ENCODE peak calls at places on chromosomes 13 and 19, in nine cellular contexts. One of them, this sample, is unnamed.

GRCh38 chr13:45916036-45916435 is 64.5 kb upstream of the SIAH3 start:
- DNase-seq in ascending aorta: no peak
- DNase-seq in C1 segment of cervical spinal cord: no peak
- DNase-seq in DMS79 treated with DMSO at 0.1 percent for 48 hours: no peak
- DNase-seq in activated CD4-positive, alpha-beta T cell treated with anti-CD3 and anti-CD28 coated beads, Interleukin-2, amount 50 U/mL, for 1 hour: no peak
- DNase-seq in fibroblast of lung: no peak
- DNase-seq in stimulated activated CD8-positive, alpha-beta memory T cell treated with anti-CD3 and anti-CD28 coated beads, Interleukin-4, amount 100 ng/mL, for 4 hours: no peak
- DNase-seq in NCI-H1048: no peak
- DNase-seq in effector CD4-positive, alpha-beta T cell: no peak
- DNase-seq in this sample: no peak

GRCh38 chr13:48615017-48615416 is 38.7 kb upstream of the CYSLTR2 start:
- DNase-seq in ascending aorta: no peak
- DNase-seq in C1 segment of cervical spinal cord: no peak
- DNase-seq in DMS79 treated with DMSO at 0.1 percent for 48 hours: no peak
- DNase-seq in activated CD4-positive, alpha-beta T cell treated with anti-CD3 and anti-CD28 coated beads, Interleukin-2, amount 50 U/mL, for 1 hour: no peak
- DNase-seq in fibroblast of lung: no peak
- DNase-seq in stimulated activated CD8-positive, alpha-beta memory T cell treated with anti-CD3 and anti-CD28 coated beads, Interleukin-4, amount 100 ng/mL, for 4 hours: no peak
- DNase-seq in NCI-H1048: no peak
- DNase-seq in effector CD4-positive, alpha-beta T cell: no peak
- DNase-seq in this sample: no peak

GRCh38 chr19:43778651-43779050 is 2.1 kb downstream of the KCNN4 start:
- DNase-seq in ascending aorta: no peak
- DNase-seq in C1 segment of cervical spinal cord: no peak
- DNase-seq in DMS79 treated with DMSO at 0.1 percent for 48 hours: peak
- DNase-seq in activated CD4-positive, alpha-beta T cell treated with anti-CD3 and anti-CD28 coated beads, Interleukin-2, amount 50 U/mL, for 1 hour: no peak
- DNase-seq in fibroblast of lung: no peak
- DNase-seq in stimulated activated CD8-positive, alpha-beta memory T cell treated with anti-CD3 and anti-CD28 coated beads, Interleukin-4, amount 100 ng/mL, for 4 hours: no peak
- DNase-seq in NCI-H1048: no peak
- DNase-seq in effector CD4-positive, alpha-beta T cell: no peak
- DNase-seq in this sample: no peak

GRCh38 chr19:47697863-47698609 is 15.2 kb upstream of the EHD2 start:
- DNase-seq in ascending aorta: peak
- DNase-seq in C1 segment of cervical spinal cord: peak
- DNase-seq in DMS79 treated with DMSO at 0.1 percent for 48 hours: peak
- DNase-seq in activated CD4-positive, alpha-beta T cell treated with anti-CD3 and anti-CD28 coated beads, Interleukin-2, amount 50 U/mL, for 1 hour: peak
- DNase-seq in fibroblast of lung: peak
- DNase-seq in stimulated activated CD8-positive, alpha-beta memory T cell treated with anti-CD3 and anti-CD28 coated beads, Interleukin-4, amount 100 ng/mL, for 4 hours: no peak
- DNase-seq in NCI-H1048: peak
- DNase-seq in effector CD4-positive, alpha-beta T cell: peak
- DNase-seq in this sample: peak

GRCh38 chr19:18029617-18030338 is 21.8 kb downstream of the ARRDC2 start:
- DNase-seq in ascending aorta: no peak
- DNase-seq in C1 segment of cervical spinal cord: no peak
- DNase-seq in DMS79 treated with DMSO at 0.1 percent for 48 hours: peak
- DNase-seq in activated CD4-positive, alpha-beta T cell treated with anti-CD3 and anti-CD28 coated beads, Interleukin-2, amount 50 U/mL, for 1 hour: no peak
- DNase-seq in fibroblast of lung: no peak
- DNase-seq in stimulated activated CD8-positive, alpha-beta memory T cell treated with anti-CD3 and anti-CD28 coated beads, Interleukin-4, amount 100 ng/mL, for 4 hours: no peak
- DNase-seq in NCI-H1048: no peak
- DNase-seq in effector CD4-positive, alpha-beta T cell: no peak
- DNase-seq in this sample: no peak

GRCh38 chr13:48235100-48235813 is 2.3 kb downstream of the ITM2B start:
- DNase-seq in ascending aorta: no peak
- DNase-seq in C1 segment of cervical spinal cord: peak
- DNase-seq in DMS79 treated with DMSO at 0.1 percent for 48 hours: peak
- DNase-seq in activated CD4-positive, alpha-beta T cell treated with anti-CD3 and anti-CD28 coated beads, Interleukin-2, amount 50 U/mL, for 1 hour: no peak
- DNase-seq in fibroblast of lung: peak
- DNase-seq in stimulated activated CD8-positive, alpha-beta memory T cell treated with anti-CD3 and anti-CD28 coated beads, Interleukin-4, amount 100 ng/mL, for 4 hours: no peak
- DNase-seq in NCI-H1048: peak
- DNase-seq in effector CD4-positive, alpha-beta T cell: no peak
- DNase-seq in this sample: no peak

GRCh38 chr13:34258646-34259386 is 440.9 kb downstream of the RFC3 start:
- DNase-seq in ascending aorta: no peak
- DNase-seq in C1 segment of cervical spinal cord: no peak
- DNase-seq in DMS79 treated with DMSO at 0.1 percent for 48 hours: no peak
- DNase-seq in activated CD4-positive, alpha-beta T cell treated with anti-CD3 and anti-CD28 coated beads, Interleukin-2, amount 50 U/mL, for 1 hour: no peak
- DNase-seq in fibroblast of lung: peak
- DNase-seq in stimulated activated CD8-positive, alpha-beta memory T cell treated with anti-CD3 and anti-CD28 coated beads, Interleukin-4, amount 100 ng/mL, for 4 hours: no peak
- DNase-seq in NCI-H1048: no peak
- DNase-seq in effector CD4-positive, alpha-beta T cell: no peak
- DNase-seq in this sample: no peak

GRCh38 chr13:76892488-76892887 is 6.3 kb upstream of the KCTD12 start:
- DNase-seq in ascending aorta: no peak
- DNase-seq in C1 segment of cervical spinal cord: no peak
- DNase-seq in DMS79 treated with DMSO at 0.1 percent for 48 hours: no peak
- DNase-seq in activated CD4-positive, alpha-beta T cell treated with anti-CD3 and anti-CD28 coated beads, Interleukin-2, amount 50 U/mL, for 1 hour: no peak
- DNase-seq in fibroblast of lung: no peak
- DNase-seq in stimulated activated CD8-positive, alpha-beta memory T cell treated with anti-CD3 and anti-CD28 coated beads, Interleukin-4, amount 100 ng/mL, for 4 hours: no peak
- DNase-seq in NCI-H1048: no peak
- DNase-seq in effector CD4-positive, alpha-beta T cell: no peak
- DNase-seq in this sample: no peak

GRCh38 chr19:4638828-4639530 is at the start of gene TNFAIP8L1:
- DNase-seq in ascending aorta: peak
- DNase-seq in C1 segment of cervical spinal cord: peak
- DNase-seq in DMS79 treated with DMSO at 0.1 percent for 48 hours: peak
- DNase-seq in activated CD4-positive, alpha-beta T cell treated with anti-CD3 and anti-CD28 coated beads, Interleukin-2, amount 50 U/mL, for 1 hour: peak
- DNase-seq in fibroblast of lung: peak
- DNase-seq in stimulated activated CD8-positive, alpha-beta memory T cell treated with anti-CD3 and anti-CD28 coated beads, Interleukin-4, amount 100 ng/mL, for 4 hours: peak
- DNase-seq in NCI-H1048: peak
- DNase-seq in effector CD4-positive, alpha-beta T cell: peak
- DNase-seq in this sample: peak

GRCh38 chr13:112968910-112969691 is at the start of gene MCF2L:
- DNase-seq in ascending aorta: no peak
- DNase-seq in C1 segment of cervical spinal cord: peak
- DNase-seq in DMS79 treated with DMSO at 0.1 percent for 48 hours: peak
- DNase-seq in activated CD4-positive, alpha-beta T cell treated with anti-CD3 and anti-CD28 coated beads, Interleukin-2, amount 50 U/mL, for 1 hour: peak
- DNase-seq in fibroblast of lung: peak
- DNase-seq in stimulated activated CD8-positive, alpha-beta memory T cell treated with anti-CD3 and anti-CD28 coated beads, Interleukin-4, amount 100 ng/mL, for 4 hours: peak
- DNase-seq in NCI-H1048: no peak
- DNase-seq in effector CD4-positive, alpha-beta T cell: peak
- DNase-seq in this sample: no peak

GRCh38 chr13:106440846-106441245 is 94.6 kb downstream of the EFNB2 start:
- DNase-seq in ascending aorta: no peak
- DNase-seq in C1 segment of cervical spinal cord: no peak
- DNase-seq in DMS79 treated with DMSO at 0.1 percent for 48 hours: no peak
- DNase-seq in activated CD4-positive, alpha-beta T cell treated with anti-CD3 and anti-CD28 coated beads, Interleukin-2, amount 50 U/mL, for 1 hour: no peak
- DNase-seq in fibroblast of lung: no peak
- DNase-seq in stimulated activated CD8-positive, alpha-beta memory T cell treated with anti-CD3 and anti-CD28 coated beads, Interleukin-4, amount 100 ng/mL, for 4 hours: no peak
- DNase-seq in NCI-H1048: no peak
- DNase-seq in effector CD4-positive, alpha-beta T cell: no peak
- DNase-seq in this sample: no peak

GRCh38 chr13:65159803-65160202 is 2070.3 kb downstream of the PCDH9 start:
- DNase-seq in ascending aorta: no peak
- DNase-seq in C1 segment of cervical spinal cord: no peak
- DNase-seq in DMS79 treated with DMSO at 0.1 percent for 48 hours: no peak
- DNase-seq in activated CD4-positive, alpha-beta T cell treated with anti-CD3 and anti-CD28 coated beads, Interleukin-2, amount 50 U/mL, for 1 hour: no peak
- DNase-seq in fibroblast of lung: no peak
- DNase-seq in stimulated activated CD8-positive, alpha-beta memory T cell treated with anti-CD3 and anti-CD28 coated beads, Interleukin-4, amount 100 ng/mL, for 4 hours: no peak
- DNase-seq in NCI-H1048: no peak
- DNase-seq in effector CD4-positive, alpha-beta T cell: no peak
- DNase-seq in this sample: no peak

GRCh38 chr13:99812611-99813010 is 159.0 kb downstream of the ZIC5 start:
- DNase-seq in ascending aorta: no peak
- DNase-seq in C1 segment of cervical spinal cord: peak
- DNase-seq in DMS79 treated with DMSO at 0.1 percent for 48 hours: no peak
- DNase-seq in activated CD4-positive, alpha-beta T cell treated with anti-CD3 and anti-CD28 coated beads, Interleukin-2, amount 50 U/mL, for 1 hour: no peak
- DNase-seq in fibroblast of lung: peak
- DNase-seq in stimulated activated CD8-positive, alpha-beta memory T cell treated with anti-CD3 and anti-CD28 coated beads, Interleukin-4, amount 100 ng/mL, for 4 hours: no peak
- DNase-seq in NCI-H1048: no peak
- DNase-seq in effector CD4-positive, alpha-beta T cell: no peak
- DNase-seq in this sample: no peak

GRCh38 chr13:20814224-20814910 is 40.6 kb upstream of the EEF1AKMT1 start:
- DNase-seq in ascending aorta: peak
- DNase-seq in C1 segment of cervical spinal cord: peak
- DNase-seq in DMS79 treated with DMSO at 0.1 percent for 48 hours: peak
- DNase-seq in activated CD4-positive, alpha-beta T cell treated with anti-CD3 and anti-CD28 coated beads, Interleukin-2, amount 50 U/mL, for 1 hour: no peak
- DNase-seq in fibroblast of lung: peak
- DNase-seq in stimulated activated CD8-positive, alpha-beta memory T cell treated with anti-CD3 and anti-CD28 coated beads, Interleukin-4, amount 100 ng/mL, for 4 hours: no peak
- DNase-seq in NCI-H1048: no peak
- DNase-seq in effector CD4-positive, alpha-beta T cell: no peak
- DNase-seq in this sample: no peak

GRCh38 chr13:110454956-110455355 is 106.6 kb downstream of the RAB20 start:
- DNase-seq in ascending aorta: no peak
- DNase-seq in C1 segment of cervical spinal cord: no peak
- DNase-seq in DMS79 treated with DMSO at 0.1 percent for 48 hours: no peak
- DNase-seq in activated CD4-positive, alpha-beta T cell treated with anti-CD3 and anti-CD28 coated beads, Interleukin-2, amount 50 U/mL, for 1 hour: no peak
- DNase-seq in fibroblast of lung: no peak
- DNase-seq in stimulated activated CD8-positive, alpha-beta memory T cell treated with anti-CD3 and anti-CD28 coated beads, Interleukin-4, amount 100 ng/mL, for 4 hours: no peak
- DNase-seq in NCI-H1048: no peak
- DNase-seq in effector CD4-positive, alpha-beta T cell: no peak
- DNase-seq in this sample: no peak

GRCh38 chr19:2043864-2044708 is 7.0 kb downstream of the MKNK2 start:
- DNase-seq in ascending aorta: no peak
- DNase-seq in C1 segment of cervical spinal cord: no peak
- DNase-seq in DMS79 treated with DMSO at 0.1 percent for 48 hours: no peak
- DNase-seq in activated CD4-positive, alpha-beta T cell treated with anti-CD3 and anti-CD28 coated beads, Interleukin-2, amount 50 U/mL, for 1 hour: no peak
- DNase-seq in fibroblast of lung: no peak
- DNase-seq in stimulated activated CD8-positive, alpha-beta memory T cell treated with anti-CD3 and anti-CD28 coated beads, Interleukin-4, amount 100 ng/mL, for 4 hours: no peak
- DNase-seq in NCI-H1048: no peak
- DNase-seq in effector CD4-positive, alpha-beta T cell: peak
- DNase-seq in this sample: no peak

GRCh38 chr13:33846306-33847062 is 28.5 kb downstream of the RFC3 start:
- DNase-seq in ascending aorta: no peak
- DNase-seq in C1 segment of cervical spinal cord: no peak
- DNase-seq in DMS79 treated with DMSO at 0.1 percent for 48 hours: no peak
- DNase-seq in activated CD4-positive, alpha-beta T cell treated with anti-CD3 and anti-CD28 coated beads, Interleukin-2, amount 50 U/mL, for 1 hour: no peak
- DNase-seq in fibroblast of lung: no peak
- DNase-seq in stimulated activated CD8-positive, alpha-beta memory T cell treated with anti-CD3 and anti-CD28 coated beads, Interleukin-4, amount 100 ng/mL, for 4 hours: no peak
- DNase-seq in NCI-H1048: no peak
- DNase-seq in effector CD4-positive, alpha-beta T cell: no peak
- DNase-seq in this sample: no peak

GRCh38 chr19:1168877-1169791 is 4.9 kb downstream of the SBNO2 start:
- DNase-seq in ascending aorta: no peak
- DNase-seq in C1 segment of cervical spinal cord: no peak
- DNase-seq in DMS79 treated with DMSO at 0.1 percent for 48 hours: no peak
- DNase-seq in activated CD4-positive, alpha-beta T cell treated with anti-CD3 and anti-CD28 coated beads, Interleukin-2, amount 50 U/mL, for 1 hour: no peak
- DNase-seq in fibroblast of lung: peak
- DNase-seq in stimulated activated CD8-positive, alpha-beta memory T cell treated with anti-CD3 and anti-CD28 coated beads, Interleukin-4, amount 100 ng/mL, for 4 hours: no peak
- DNase-seq in NCI-H1048: no peak
- DNase-seq in effector CD4-positive, alpha-beta T cell: no peak
- DNase-seq in this sample: no peak

GRCh38 chr19:12581100-12581499 is 29.5 kb downstream of the ZNF490 start:
- DNase-seq in ascending aorta: peak
- DNase-seq in C1 segment of cervical spinal cord: no peak
- DNase-seq in DMS79 treated with DMSO at 0.1 percent for 48 hours: no peak
- DNase-seq in activated CD4-positive, alpha-beta T cell treated with anti-CD3 and anti-CD28 coated beads, Interleukin-2, amount 50 U/mL, for 1 hour: no peak
- DNase-seq in fibroblast of lung: no peak
- DNase-seq in stimulated activated CD8-positive, alpha-beta memory T cell treated with anti-CD3 and anti-CD28 coated beads, Interleukin-4, amount 100 ng/mL, for 4 hours: no peak
- DNase-seq in NCI-H1048: no peak
- DNase-seq in effector CD4-positive, alpha-beta T cell: no peak
- DNase-seq in this sample: no peak

GRCh38 chr19:12544401-12544876 is 6.8 kb downstream of the ZNF564 start:
- DNase-seq in ascending aorta: no peak
- DNase-seq in C1 segment of cervical spinal cord: no peak
- DNase-seq in DMS79 treated with DMSO at 0.1 percent for 48 hours: no peak
- DNase-seq in activated CD4-positive, alpha-beta T cell treated with anti-CD3 and anti-CD28 coated beads, Interleukin-2, amount 50 U/mL, for 1 hour: no peak
- DNase-seq in fibroblast of lung: peak
- DNase-seq in stimulated activated CD8-positive, alpha-beta memory T cell treated with anti-CD3 and anti-CD28 coated beads, Interleukin-4, amount 100 ng/mL, for 4 hours: no peak
- DNase-seq in NCI-H1048: no peak
- DNase-seq in effector CD4-positive, alpha-beta T cell: no peak
- DNase-seq in this sample: peak

GRCh38 chr13:113232208-113233003 is 23.0 kb downstream of the CUL4A start:
- DNase-seq in ascending aorta: no peak
- DNase-seq in C1 segment of cervical spinal cord: no peak
- DNase-seq in DMS79 treated with DMSO at 0.1 percent for 48 hours: no peak
- DNase-seq in activated CD4-positive, alpha-beta T cell treated with anti-CD3 and anti-CD28 coated beads, Interleukin-2, amount 50 U/mL, for 1 hour: no peak
- DNase-seq in fibroblast of lung: no peak
- DNase-seq in stimulated activated CD8-positive, alpha-beta memory T cell treated with anti-CD3 and anti-CD28 coated beads, Interleukin-4, amount 100 ng/mL, for 4 hours: no peak
- DNase-seq in NCI-H1048: no peak
- DNase-seq in effector CD4-positive, alpha-beta T cell: no peak
- DNase-seq in this sample: no peak

GRCh38 chr19:7926021-7926726 is at the start of gene CTXN1:
- DNase-seq in ascending aorta: peak
- DNase-seq in C1 segment of cervical spinal cord: peak
- DNase-seq in DMS79 treated with DMSO at 0.1 percent for 48 hours: peak
- DNase-seq in activated CD4-positive, alpha-beta T cell treated with anti-CD3 and anti-CD28 coated beads, Interleukin-2, amount 50 U/mL, for 1 hour: peak
- DNase-seq in fibroblast of lung: peak
- DNase-seq in stimulated activated CD8-positive, alpha-beta memory T cell treated with anti-CD3 and anti-CD28 coated beads, Interleukin-4, amount 100 ng/mL, for 4 hours: peak
- DNase-seq in NCI-H1048: peak
- DNase-seq in effector CD4-positive, alpha-beta T cell: peak
- DNase-seq in this sample: peak

GRCh38 chr13:23383151-23383550 is 50.4 kb downstream of the SACS start:
- DNase-seq in ascending aorta: no peak
- DNase-seq in C1 segment of cervical spinal cord: no peak
- DNase-seq in DMS79 treated with DMSO at 0.1 percent for 48 hours: no peak
- DNase-seq in activated CD4-positive, alpha-beta T cell treated with anti-CD3 and anti-CD28 coated beads, Interleukin-2, amount 50 U/mL, for 1 hour: no peak
- DNase-seq in fibroblast of lung: no peak
- DNase-seq in stimulated activated CD8-positive, alpha-beta memory T cell treated with anti-CD3 and anti-CD28 coated beads, Interleukin-4, amount 100 ng/mL, for 4 hours: no peak
- DNase-seq in NCI-H1048: no peak
- DNase-seq in effector CD4-positive, alpha-beta T cell: no peak
- DNase-seq in this sample: no peak

GRCh38 chr13:113005997-113006396 is 37.0 kb downstream of the MCF2L start:
- DNase-seq in ascending aorta: no peak
- DNase-seq in C1 segment of cervical spinal cord: no peak
- DNase-seq in DMS79 treated with DMSO at 0.1 percent for 48 hours: no peak
- DNase-seq in activated CD4-positive, alpha-beta T cell treated with anti-CD3 and anti-CD28 coated beads, Interleukin-2, amount 50 U/mL, for 1 hour: no peak
- DNase-seq in fibroblast of lung: no peak
- DNase-seq in stimulated activated CD8-positive, alpha-beta memory T cell treated with anti-CD3 and anti-CD28 coated beads, Interleukin-4, amount 100 ng/mL, for 4 hours: no peak
- DNase-seq in NCI-H1048: no peak
- DNase-seq in effector CD4-positive, alpha-beta T cell: no peak
- DNase-seq in this sample: no peak

GRCh38 chr13:110047511-110047910 is 259.4 kb downstream of the COL4A1 start:
- DNase-seq in ascending aorta: peak
- DNase-seq in C1 segment of cervical spinal cord: no peak
- DNase-seq in DMS79 treated with DMSO at 0.1 percent for 48 hours: peak
- DNase-seq in activated CD4-positive, alpha-beta T cell treated with anti-CD3 and anti-CD28 coated beads, Interleukin-2, amount 50 U/mL, for 1 hour: no peak
- DNase-seq in fibroblast of lung: peak
- DNase-seq in stimulated activated CD8-positive, alpha-beta memory T cell treated with anti-CD3 and anti-CD28 coated beads, Interleukin-4, amount 100 ng/mL, for 4 hours: no peak
- DNase-seq in NCI-H1048: no peak
- DNase-seq in effector CD4-positive, alpha-beta T cell: no peak
- DNase-seq in this sample: no peak

GRCh38 chr19:3178973-3179738 is 587 bp downstream of the S1PR4 start:
- DNase-seq in ascending aorta: no peak
- DNase-seq in C1 segment of cervical spinal cord: no peak
- DNase-seq in DMS79 treated with DMSO at 0.1 percent for 48 hours: no peak
- DNase-seq in activated CD4-positive, alpha-beta T cell treated with anti-CD3 and anti-CD28 coated beads, Interleukin-2, amount 50 U/mL, for 1 hour: peak
- DNase-seq in fibroblast of lung: no peak
- DNase-seq in stimulated activated CD8-positive, alpha-beta memory T cell treated with anti-CD3 and anti-CD28 coated beads, Interleukin-4, amount 100 ng/mL, for 4 hours: no peak
- DNase-seq in NCI-H1048: no peak
- DNase-seq in effector CD4-positive, alpha-beta T cell: no peak
- DNase-seq in this sample: no peak

GRCh38 chr19:42552086-42553065 is 24.1 kb upstream of the CEACAM1 start:
- DNase-seq in ascending aorta: no peak
- DNase-seq in C1 segment of cervical spinal cord: no peak
- DNase-seq in DMS79 treated with DMSO at 0.1 percent for 48 hours: no peak
- DNase-seq in activated CD4-positive, alpha-beta T cell treated with anti-CD3 and anti-CD28 coated beads, Interleukin-2, amount 50 U/mL, for 1 hour: no peak
- DNase-seq in fibroblast of lung: no peak
- DNase-seq in stimulated activated CD8-positive, alpha-beta memory T cell treated with anti-CD3 and anti-CD28 coated beads, Interleukin-4, amount 100 ng/mL, for 4 hours: no peak
- DNase-seq in NCI-H1048: no peak
- DNase-seq in effector CD4-positive, alpha-beta T cell: no peak
- DNase-seq in this sample: no peak

GRCh38 chr13:95643814-95644598 is 500 bp downstream of the DZIP1 start:
- DNase-seq in ascending aorta: no peak
- DNase-seq in C1 segment of cervical spinal cord: peak
- DNase-seq in DMS79 treated with DMSO at 0.1 percent for 48 hours: peak
- DNase-seq in activated CD4-positive, alpha-beta T cell treated with anti-CD3 and anti-CD28 coated beads, Interleukin-2, amount 50 U/mL, for 1 hour: no peak
- DNase-seq in fibroblast of lung: peak
- DNase-seq in stimulated activated CD8-positive, alpha-beta memory T cell treated with anti-CD3 and anti-CD28 coated beads, Interleukin-4, amount 100 ng/mL, for 4 hours: no peak
- DNase-seq in NCI-H1048: no peak
- DNase-seq in effector CD4-positive, alpha-beta T cell: no peak
- DNase-seq in this sample: no peak

GRCh38 chr19:50257141-50257540 is 53.7 kb downstream of the MYH14 start:
- DNase-seq in ascending aorta: no peak
- DNase-seq in C1 segment of cervical spinal cord: no peak
- DNase-seq in DMS79 treated with DMSO at 0.1 percent for 48 hours: no peak
- DNase-seq in activated CD4-positive, alpha-beta T cell treated with anti-CD3 and anti-CD28 coated beads, Interleukin-2, amount 50 U/mL, for 1 hour: no peak
- DNase-seq in fibroblast of lung: no peak
- DNase-seq in stimulated activated CD8-positive, alpha-beta memory T cell treated with anti-CD3 and anti-CD28 coated beads, Interleukin-4, amount 100 ng/mL, for 4 hours: no peak
- DNase-seq in NCI-H1048: no peak
- DNase-seq in effector CD4-positive, alpha-beta T cell: no peak
- DNase-seq in this sample: no peak

GRCh38 chr13:74966814-74967213 is 515.2 kb downstream of the TBC1D4 start:
- DNase-seq in ascending aorta: no peak
- DNase-seq in C1 segment of cervical spinal cord: no peak
- DNase-seq in DMS79 treated with DMSO at 0.1 percent for 48 hours: no peak
- DNase-seq in activated CD4-positive, alpha-beta T cell treated with anti-CD3 and anti-CD28 coated beads, Interleukin-2, amount 50 U/mL, for 1 hour: no peak
- DNase-seq in fibroblast of lung: peak
- DNase-seq in stimulated activated CD8-positive, alpha-beta memory T cell treated with anti-CD3 and anti-CD28 coated beads, Interleukin-4, amount 100 ng/mL, for 4 hours: no peak
- DNase-seq in NCI-H1048: no peak
- DNase-seq in effector CD4-positive, alpha-beta T cell: no peak
- DNase-seq in this sample: no peak

GRCh38 chr19:33496016-33496415 is 25.6 kb downstream of the PEPD start:
- DNase-seq in ascending aorta: no peak
- DNase-seq in C1 segment of cervical spinal cord: no peak
- DNase-seq in DMS79 treated with DMSO at 0.1 percent for 48 hours: no peak
- DNase-seq in activated CD4-positive, alpha-beta T cell treated with anti-CD3 and anti-CD28 coated beads, Interleukin-2, amount 50 U/mL, for 1 hour: no peak
- DNase-seq in fibroblast of lung: no peak
- DNase-seq in stimulated activated CD8-positive, alpha-beta memory T cell treated with anti-CD3 and anti-CD28 coated beads, Interleukin-4, amount 100 ng/mL, for 4 hours: no peak
- DNase-seq in NCI-H1048: no peak
- DNase-seq in effector CD4-positive, alpha-beta T cell: no peak
- DNase-seq in this sample: no peak

This sample was measured in GDM1.